ENCODE peak calls at places on chromosomes 7 and 10, in nine cellular contexts. One of them, this sample, is unnamed.

GRCh38 chr10:132142396-132143161 is 44.2 kb upstream of the DPYSL4 start:
- DNase-seq in GM12892: peak
- DNase-seq in stimulated activated CD4-positive, alpha-beta T cell treated with anti-CD3 and anti-CD28 coated beads, Interleukin-4, amount 100 ng/mL, for 4 hours: peak
- DNase-seq in OCI-LY7: peak
- DNase-seq in stomach: peak
- DNase-seq in HT-29: peak
- DNase-seq in osteocyte: no peak
- DNase-seq in tibial nerve: no peak
- DNase-seq in HFF-Myc: no peak
- DNase-seq in this sample: peak

GRCh38 chr10:69888882-69889584 is 87.3 kb downstream of the COL13A1 start:
- DNase-seq in GM12892: no peak
- DNase-seq in stimulated activated CD4-positive, alpha-beta T cell treated with anti-CD3 and anti-CD28 coated beads, Interleukin-4, amount 100 ng/mL, for 4 hours: no peak
- DNase-seq in OCI-LY7: no peak
- DNase-seq in stomach: no peak
- DNase-seq in HT-29: no peak
- DNase-seq in osteocyte: no peak
- DNase-seq in tibial nerve: no peak
- DNase-seq in HFF-Myc: no peak
- DNase-seq in this sample: no peak

GRCh38 chr10:117542706-117543244 is at the start of gene EMX2:
- DNase-seq in GM12892: no peak
- DNase-seq in stimulated activated CD4-positive, alpha-beta T cell treated with anti-CD3 and anti-CD28 coated beads, Interleukin-4, amount 100 ng/mL, for 4 hours: no peak
- DNase-seq in OCI-LY7: no peak
- DNase-seq in stomach: no peak
- DNase-seq in HT-29: no peak
- DNase-seq in osteocyte: no peak
- DNase-seq in tibial nerve: no peak
- DNase-seq in HFF-Myc: no peak
- DNase-seq in this sample: no peak

GRCh38 chr10:101032637-101033201 is 1.7 kb downstream of the SFXN3 start:
- DNase-seq in GM12892: no peak
- DNase-seq in stimulated activated CD4-positive, alpha-beta T cell treated with anti-CD3 and anti-CD28 coated beads, Interleukin-4, amount 100 ng/mL, for 4 hours: peak
- DNase-seq in OCI-LY7: no peak
- DNase-seq in stomach: peak
- DNase-seq in HT-29: peak
- DNase-seq in osteocyte: no peak
- DNase-seq in tibial nerve: no peak
- DNase-seq in HFF-Myc: peak
- DNase-seq in this sample: peak

GRCh38 chr10:85319826-85320225 is 991.4 kb downstream of the CCSER2 start:
- DNase-seq in GM12892: no peak
- DNase-seq in stimulated activated CD4-positive, alpha-beta T cell treated with anti-CD3 and anti-CD28 coated beads, Interleukin-4, amount 100 ng/mL, for 4 hours: no peak
- DNase-seq in OCI-LY7: no peak
- DNase-seq in stomach: no peak
- DNase-seq in HT-29: no peak
- DNase-seq in osteocyte: no peak
- DNase-seq in tibial nerve: no peak
- DNase-seq in HFF-Myc: no peak
- DNase-seq in this sample: peak

GRCh38 chr7:98569606-98570337 is 47.3 kb upstream of the NPTX2 start:
- DNase-seq in GM12892: no peak
- DNase-seq in stimulated activated CD4-positive, alpha-beta T cell treated with anti-CD3 and anti-CD28 coated beads, Interleukin-4, amount 100 ng/mL, for 4 hours: no peak
- DNase-seq in OCI-LY7: no peak
- DNase-seq in stomach: no peak
- DNase-seq in HT-29: no peak
- DNase-seq in osteocyte: no peak
- DNase-seq in tibial nerve: no peak
- DNase-seq in HFF-Myc: no peak
- DNase-seq in this sample: no peak

GRCh38 chr7:104758504-104758903 is 255.5 kb upstream of the KMT2E start:
- DNase-seq in GM12892: no peak
- DNase-seq in stimulated activated CD4-positive, alpha-beta T cell treated with anti-CD3 and anti-CD28 coated beads, Interleukin-4, amount 100 ng/mL, for 4 hours: no peak
- DNase-seq in OCI-LY7: no peak
- DNase-seq in stomach: no peak
- DNase-seq in HT-29: no peak
- DNase-seq in osteocyte: no peak
- DNase-seq in tibial nerve: no peak
- DNase-seq in HFF-Myc: no peak
- DNase-seq in this sample: no peak

GRCh38 chr10:53839437-53840039 is 961.5 kb downstream of the PCDH15 start:
- DNase-seq in GM12892: no peak
- DNase-seq in stimulated activated CD4-positive, alpha-beta T cell treated with anti-CD3 and anti-CD28 coated beads, Interleukin-4, amount 100 ng/mL, for 4 hours: no peak
- DNase-seq in OCI-LY7: peak
- DNase-seq in stomach: no peak
- DNase-seq in HT-29: peak
- DNase-seq in osteocyte: no peak
- DNase-seq in tibial nerve: no peak
- DNase-seq in HFF-Myc: no peak
- DNase-seq in this sample: no peak

GRCh38 chr7:17474724-17475344 is 176.4 kb downstream of the AHR start:
- DNase-seq in GM12892: no peak
- DNase-seq in stimulated activated CD4-positive, alpha-beta T cell treated with anti-CD3 and anti-CD28 coated beads, Interleukin-4, amount 100 ng/mL, for 4 hours: no peak
- DNase-seq in OCI-LY7: no peak
- DNase-seq in stomach: no peak
- DNase-seq in HT-29: no peak
- DNase-seq in osteocyte: no peak
- DNase-seq in tibial nerve: no peak
- DNase-seq in HFF-Myc: no peak
- DNase-seq in this sample: no peak

GRCh38 chr10:44962870-44963738 is 3.5 kb downstream of the RASSF4 start:
- DNase-seq in GM12892: no peak
- DNase-seq in stimulated activated CD4-positive, alpha-beta T cell treated with anti-CD3 and anti-CD28 coated beads, Interleukin-4, amount 100 ng/mL, for 4 hours: no peak
- DNase-seq in OCI-LY7: peak
- DNase-seq in stomach: no peak
- DNase-seq in HT-29: no peak
- DNase-seq in osteocyte: no peak
- DNase-seq in tibial nerve: no peak
- DNase-seq in HFF-Myc: no peak
- DNase-seq in this sample: no peak

GRCh38 chr10:30999084-30999712 is 32.5 kb downstream of the ZNF438 start:
- DNase-seq in GM12892: no peak
- DNase-seq in stimulated activated CD4-positive, alpha-beta T cell treated with anti-CD3 and anti-CD28 coated beads, Interleukin-4, amount 100 ng/mL, for 4 hours: no peak
- DNase-seq in OCI-LY7: no peak
- DNase-seq in stomach: peak
- DNase-seq in HT-29: peak
- DNase-seq in osteocyte: no peak
- DNase-seq in tibial nerve: no peak
- DNase-seq in HFF-Myc: peak
- DNase-seq in this sample: peak

GRCh38 chr10:46216003-46216634 is 70.7 kb upstream of the ANTXRL start:
- DNase-seq in GM12892: no peak
- DNase-seq in stimulated activated CD4-positive, alpha-beta T cell treated with anti-CD3 and anti-CD28 coated beads, Interleukin-4, amount 100 ng/mL, for 4 hours: no peak
- DNase-seq in OCI-LY7: no peak
- DNase-seq in stomach: no peak
- DNase-seq in HT-29: no peak
- DNase-seq in osteocyte: no peak
- DNase-seq in tibial nerve: no peak
- DNase-seq in HFF-Myc: no peak
- DNase-seq in this sample: no peak

GRCh38 chr7:137909042-137909441 is 62.3 kb upstream of the DGKI start:
- DNase-seq in GM12892: no peak
- DNase-seq in stimulated activated CD4-positive, alpha-beta T cell treated with anti-CD3 and anti-CD28 coated beads, Interleukin-4, amount 100 ng/mL, for 4 hours: no peak
- DNase-seq in OCI-LY7: no peak
- DNase-seq in stomach: no peak
- DNase-seq in HT-29: no peak
- DNase-seq in osteocyte: no peak
- DNase-seq in tibial nerve: peak
- DNase-seq in HFF-Myc: no peak
- DNase-seq in this sample: no peak

GRCh38 chr7:101588131-101588935 is 40.8 kb downstream of the MYL10 start:
- DNase-seq in GM12892: no peak
- DNase-seq in stimulated activated CD4-positive, alpha-beta T cell treated with anti-CD3 and anti-CD28 coated beads, Interleukin-4, amount 100 ng/mL, for 4 hours: no peak
- DNase-seq in OCI-LY7: no peak
- DNase-seq in stomach: no peak
- DNase-seq in HT-29: no peak
- DNase-seq in osteocyte: peak
- DNase-seq in tibial nerve: no peak
- DNase-seq in HFF-Myc: no peak
- DNase-seq in this sample: no peak

GRCh38 chr7:112437038-112437437 is 13.2 kb upstream of the IFRD1 start:
- DNase-seq in GM12892: no peak
- DNase-seq in stimulated activated CD4-positive, alpha-beta T cell treated with anti-CD3 and anti-CD28 coated beads, Interleukin-4, amount 100 ng/mL, for 4 hours: no peak
- DNase-seq in OCI-LY7: no peak
- DNase-seq in stomach: no peak
- DNase-seq in HT-29: no peak
- DNase-seq in osteocyte: no peak
- DNase-seq in tibial nerve: no peak
- DNase-seq in HFF-Myc: no peak
- DNase-seq in this sample: no peak

GRCh38 chr10:104809288-104810090 is 168.4 kb downstream of the SORCS3 start:
- DNase-seq in GM12892: no peak
- DNase-seq in stimulated activated CD4-positive, alpha-beta T cell treated with anti-CD3 and anti-CD28 coated beads, Interleukin-4, amount 100 ng/mL, for 4 hours: no peak
- DNase-seq in OCI-LY7: no peak
- DNase-seq in stomach: no peak
- DNase-seq in HT-29: peak
- DNase-seq in osteocyte: no peak
- DNase-seq in tibial nerve: no peak
- DNase-seq in HFF-Myc: peak
- DNase-seq in this sample: no peak

GRCh38 chr10:7797582-7797981 is 9.6 kb downstream of the ATP5F1C start:
- DNase-seq in GM12892: no peak
- DNase-seq in stimulated activated CD4-positive, alpha-beta T cell treated with anti-CD3 and anti-CD28 coated beads, Interleukin-4, amount 100 ng/mL, for 4 hours: no peak
- DNase-seq in OCI-LY7: no peak
- DNase-seq in stomach: no peak
- DNase-seq in HT-29: peak
- DNase-seq in osteocyte: no peak
- DNase-seq in tibial nerve: no peak
- DNase-seq in HFF-Myc: peak
- DNase-seq in this sample: peak

GRCh38 chr7:16079723-16080122 is 341.6 kb downstream of the CRPPA start:
- DNase-seq in GM12892: no peak
- DNase-seq in stimulated activated CD4-positive, alpha-beta T cell treated with anti-CD3 and anti-CD28 coated beads, Interleukin-4, amount 100 ng/mL, for 4 hours: no peak
- DNase-seq in OCI-LY7: no peak
- DNase-seq in stomach: no peak
- DNase-seq in HT-29: no peak
- DNase-seq in osteocyte: no peak
- DNase-seq in tibial nerve: no peak
- DNase-seq in HFF-Myc: no peak
- DNase-seq in this sample: no peak

GRCh38 chr7:121342631-121343030 is 13.8 kb downstream of the WNT16 start:
- DNase-seq in GM12892: no peak
- DNase-seq in stimulated activated CD4-positive, alpha-beta T cell treated with anti-CD3 and anti-CD28 coated beads, Interleukin-4, amount 100 ng/mL, for 4 hours: no peak
- DNase-seq in OCI-LY7: no peak
- DNase-seq in stomach: no peak
- DNase-seq in HT-29: no peak
- DNase-seq in osteocyte: no peak
- DNase-seq in tibial nerve: no peak
- DNase-seq in HFF-Myc: no peak
- DNase-seq in this sample: no peak

GRCh38 chr7:131385039-131385605 is 57.4 kb downstream of the MKLN1 start:
- DNase-seq in GM12892: no peak
- DNase-seq in stimulated activated CD4-positive, alpha-beta T cell treated with anti-CD3 and anti-CD28 coated beads, Interleukin-4, amount 100 ng/mL, for 4 hours: no peak
- DNase-seq in OCI-LY7: no peak
- DNase-seq in stomach: no peak
- DNase-seq in HT-29: no peak
- DNase-seq in osteocyte: no peak
- DNase-seq in tibial nerve: no peak
- DNase-seq in HFF-Myc: no peak
- DNase-seq in this sample: no peak

GRCh38 chr10:88913157-88913556 is 33.1 kb downstream of the STAMBPL1 start:
- DNase-seq in GM12892: no peak
- DNase-seq in stimulated activated CD4-positive, alpha-beta T cell treated with anti-CD3 and anti-CD28 coated beads, Interleukin-4, amount 100 ng/mL, for 4 hours: no peak
- DNase-seq in OCI-LY7: no peak
- DNase-seq in stomach: no peak
- DNase-seq in HT-29: no peak
- DNase-seq in osteocyte: no peak
- DNase-seq in tibial nerve: no peak
- DNase-seq in HFF-Myc: no peak
- DNase-seq in this sample: no peak

GRCh38 chr7:149872419-149873073 is 1.2 kb upstream of the ATP6V0E2 start:
- DNase-seq in GM12892: peak
- DNase-seq in stimulated activated CD4-positive, alpha-beta T cell treated with anti-CD3 and anti-CD28 coated beads, Interleukin-4, amount 100 ng/mL, for 4 hours: no peak
- DNase-seq in OCI-LY7: peak
- DNase-seq in stomach: peak
- DNase-seq in HT-29: peak
- DNase-seq in osteocyte: peak
- DNase-seq in tibial nerve: peak
- DNase-seq in HFF-Myc: peak
- DNase-seq in this sample: peak

GRCh38 chr7:44150466-44150832 is 9.3 kb upstream of the MYL7 start:
- DNase-seq in GM12892: no peak
- DNase-seq in stimulated activated CD4-positive, alpha-beta T cell treated with anti-CD3 and anti-CD28 coated beads, Interleukin-4, amount 100 ng/mL, for 4 hours: no peak
- DNase-seq in OCI-LY7: peak
- DNase-seq in stomach: no peak
- DNase-seq in HT-29: no peak
- DNase-seq in osteocyte: no peak
- DNase-seq in tibial nerve: no peak
- DNase-seq in HFF-Myc: no peak
- DNase-seq in this sample: no peak

GRCh38 chr10:93926613-93927012 is 32.8 kb downstream of the SLC35G1 start:
- DNase-seq in GM12892: no peak
- DNase-seq in stimulated activated CD4-positive, alpha-beta T cell treated with anti-CD3 and anti-CD28 coated beads, Interleukin-4, amount 100 ng/mL, for 4 hours: no peak
- DNase-seq in OCI-LY7: no peak
- DNase-seq in stomach: no peak
- DNase-seq in HT-29: no peak
- DNase-seq in osteocyte: no peak
- DNase-seq in tibial nerve: no peak
- DNase-seq in HFF-Myc: no peak
- DNase-seq in this sample: no peak

GRCh38 chr10:4650109-4650508 is 175.9 kb upstream of the AKR1E2 start:
- DNase-seq in GM12892: no peak
- DNase-seq in stimulated activated CD4-positive, alpha-beta T cell treated with anti-CD3 and anti-CD28 coated beads, Interleukin-4, amount 100 ng/mL, for 4 hours: no peak
- DNase-seq in OCI-LY7: no peak
- DNase-seq in stomach: no peak
- DNase-seq in HT-29: peak
- DNase-seq in osteocyte: no peak
- DNase-seq in tibial nerve: no peak
- DNase-seq in HFF-Myc: peak
- DNase-seq in this sample: no peak

GRCh38 chr7:159197066-159197975 is 52.7 kb upstream of the VIPR2 start:
- DNase-seq in GM12892: no peak
- DNase-seq in stimulated activated CD4-positive, alpha-beta T cell treated with anti-CD3 and anti-CD28 coated beads, Interleukin-4, amount 100 ng/mL, for 4 hours: peak
- DNase-seq in OCI-LY7: peak
- DNase-seq in stomach: no peak
- DNase-seq in HT-29: peak
- DNase-seq in osteocyte: no peak
- DNase-seq in tibial nerve: no peak
- DNase-seq in HFF-Myc: no peak
- DNase-seq in this sample: peak

GRCh38 chr10:25455980-25456567 is 281.3 kb downstream of the GPR158 start:
- DNase-seq in GM12892: no peak
- DNase-seq in stimulated activated CD4-positive, alpha-beta T cell treated with anti-CD3 and anti-CD28 coated beads, Interleukin-4, amount 100 ng/mL, for 4 hours: no peak
- DNase-seq in OCI-LY7: no peak
- DNase-seq in stomach: no peak
- DNase-seq in HT-29: no peak
- DNase-seq in osteocyte: no peak
- DNase-seq in tibial nerve: no peak
- DNase-seq in HFF-Myc: no peak
- DNase-seq in this sample: no peak

GRCh38 chr7:8751557-8752231 is 318.3 kb downstream of the NXPH1 start:
- DNase-seq in GM12892: no peak
- DNase-seq in stimulated activated CD4-positive, alpha-beta T cell treated with anti-CD3 and anti-CD28 coated beads, Interleukin-4, amount 100 ng/mL, for 4 hours: no peak
- DNase-seq in OCI-LY7: no peak
- DNase-seq in stomach: peak
- DNase-seq in HT-29: peak
- DNase-seq in osteocyte: no peak
- DNase-seq in tibial nerve: no peak
- DNase-seq in HFF-Myc: no peak
- DNase-seq in this sample: no peak

GRCh38 chr10:50855461-50855860 is 30.0 kb downstream of the A1CF start:
- DNase-seq in GM12892: no peak
- DNase-seq in stimulated activated CD4-positive, alpha-beta T cell treated with anti-CD3 and anti-CD28 coated beads, Interleukin-4, amount 100 ng/mL, for 4 hours: no peak
- DNase-seq in OCI-LY7: no peak
- DNase-seq in stomach: no peak
- DNase-seq in HT-29: no peak
- DNase-seq in osteocyte: no peak
- DNase-seq in tibial nerve: no peak
- DNase-seq in HFF-Myc: no peak
- DNase-seq in this sample: no peak

GRCh38 chr10:43299579-43299978 is 32.7 kb upstream of the RASGEF1A start:
- DNase-seq in GM12892: no peak
- DNase-seq in stimulated activated CD4-positive, alpha-beta T cell treated with anti-CD3 and anti-CD28 coated beads, Interleukin-4, amount 100 ng/mL, for 4 hours: peak
- DNase-seq in OCI-LY7: no peak
- DNase-seq in stomach: no peak
- DNase-seq in HT-29: no peak
- DNase-seq in osteocyte: no peak
- DNase-seq in tibial nerve: no peak
- DNase-seq in HFF-Myc: no peak
- DNase-seq in this sample: no peak

GRCh38 chr7:20350518-20350951 is 19.8 kb downstream of the ITGB8 start:
- DNase-seq in GM12892: no peak
- DNase-seq in stimulated activated CD4-positive, alpha-beta T cell treated with anti-CD3 and anti-CD28 coated beads, Interleukin-4, amount 100 ng/mL, for 4 hours: no peak
- DNase-seq in OCI-LY7: no peak
- DNase-seq in stomach: no peak
- DNase-seq in HT-29: peak
- DNase-seq in osteocyte: no peak
- DNase-seq in tibial nerve: no peak
- DNase-seq in HFF-Myc: no peak
- DNase-seq in this sample: no peak